ENCODE peak calls at places on chromosomes 12 and 14, in ten cellular contexts. U is thoracic aorta, G is H7, N is foreskin fibroblast, B is PC-3, R is left ventricle myocardium inferior, X is lower lobe of right lung, M is fibroblast of lung, Y is GM12865, S is heart left ventricle. V is an unnamed sample.

GRCh38 chr14:75578099-75578785 is at the start of gene FLVCR2:
- DNase-seq in S (peak), R (peak), M (peak), B (peak), Y (peak), G (peak), X (peak), N (peak), U (peak), V (peak)

GRCh38 chr14:63677891-63678379 is 36.3 kb upstream of the WDR89 start:
- DNase-seq in X (no peak), B (peak), S (no peak), U (no peak), M (peak), R (no peak), G (no peak), N (peak), Y (no peak), V (peak)

GRCh38 chr12:17540921-17541320 is 549.1 kb downstream of the RERGL start:
- DNase-seq in Y (no peak), S (no peak), M (no peak), G (no peak), X (no peak), U (no peak), R (no peak), B (peak), N (no peak), V (no peak)

GRCh38 chr14:100018482-100018881 is 46.7 kb upstream of the EVL start:
- DNase-seq in B (peak), N (no peak), R (no peak), S (no peak), Y (no peak), M (peak), X (no peak), G (no peak), U (no peak), V (peak)

GRCh38 chr12:10363922-10364838 is 25.7 kb downstream of the KLRK1 start:
- DNase-seq in R (peak), B (peak), Y (peak), X (no peak), G (no peak), S (peak), U (no peak), M (peak), N (peak), V (peak)

GRCh38 chr14:36671149-36671548 is 9.5 kb downstream of the PAX9 start:
- DNase-seq in M (no peak), N (no peak), X (no peak), S (no peak), Y (no peak), R (no peak), G (no peak), U (no peak), B (no peak), V (no peak)

GRCh38 chr14:74647834-74648361 is 35.9 kb upstream of the LTBP2 start:
- DNase-seq in Y (no peak), G (peak), R (no peak), M (no peak), X (no peak), S (no peak), N (no peak), U (no peak), B (no peak), V (no peak)

GRCh38 chr12:121637231-121637914 is 11.0 kb downstream of the ORAI1 start:
- DNase-seq in N (no peak), X (peak), R (no peak), Y (peak), G (peak), M (no peak), U (no peak), S (peak), B (no peak), V (peak)

GRCh38 chr12:58425481-58426392 is 484.4 kb downstream of the ATP23 start:
- DNase-seq in S (no peak), U (no peak), M (peak), N (peak), R (no peak), Y (peak), B (peak), G (no peak), X (no peak), V (no peak)

GRCh38 chr12:27777141-27777540 is 2.9 kb upstream of the KLHL42 start:
- DNase-seq in G (no peak), U (no peak), S (no peak), X (no peak), N (no peak), B (no peak), Y (no peak), M (no peak), R (no peak), V (no peak)

GRCh38 chr14:71620401-71620800 is 311.8 kb upstream of the RGS6 start:
- DNase-seq in Y (no peak), B (peak), G (no peak), R (no peak), N (peak), X (no peak), U (no peak), S (no peak), M (peak), V (no peak)

GRCh38 chr12:45914090-45914489 is 76.3 kb downstream of the SCAF11 start:
- DNase-seq in S (no peak), Y (peak), N (peak), U (no peak), M (peak), R (no peak), G (peak), X (no peak), B (peak), V (peak)

GRCh38 chr12:108647936-108648287 is 14.2 kb upstream of the SELPLG start:
- DNase-seq in S (no peak), G (no peak), U (no peak), M (no peak), N (no peak), R (no peak), Y (no peak), X (no peak), B (no peak), V (no peak)

GRCh38 chr12:48927261-48927660 is 2.0 kb upstream of the FKBP11 start:
- DNase-seq in N (no peak), Y (no peak), X (no peak), G (no peak), M (peak), S (no peak), B (no peak), U (no peak), R (no peak), V (no peak)

GRCh38 chr12:85156569-85156968 is 120.4 kb downstream of the LRRIQ1 start:
- DNase-seq in Y (no peak), M (no peak), N (no peak), X (no peak), R (no peak), B (peak), G (no peak), U (no peak), S (no peak), V (no peak)

GRCh38 chr12:12896261-12896660 is 4.9 kb downstream of the GPRC5A start:
- DNase-seq in Y (no peak), B (peak), N (peak), M (peak), G (no peak), S (no peak), U (no peak), X (no peak), R (no peak), V (no peak)

GRCh38 chr14:80278293-80279037 is 67.2 kb upstream of the DIO2 start:
- DNase-seq in X (no peak), R (peak), S (peak), B (no peak), N (peak), Y (no peak), M (peak), G (no peak), U (peak), V (no peak)

GRCh38 chr12:6560501-6561205 is 4.8 kb upstream of the IFFO1 start:
- DNase-seq in U (no peak), R (no peak), M (no peak), X (no peak), B (no peak), G (no peak), N (no peak), Y (no peak), S (no peak), V (no peak)

GRCh38 chr12:114823701-114824100 is 139.7 kb upstream of the TBX3 start:
- DNase-seq in Y (no peak), R (no peak), U (no peak), B (no peak), S (no peak), G (no peak), M (no peak), N (no peak), X (no peak), V (no peak)

GRCh38 chr12:59085680-59086079 is 165.4 kb upstream of the LRIG3 start:
- DNase-seq in S (no peak), Y (no peak), R (no peak), N (no peak), B (no peak), X (no peak), G (no peak), M (peak), U (no peak), V (no peak)

GRCh38 chr12:3034067-3034750 is 43.0 kb upstream of the TSPAN9 start:
- DNase-seq in N (peak), X (no peak), Y (peak), B (peak), U (no peak), S (peak), G (peak), M (peak), R (peak), V (peak)

GRCh38 chr12:109744026-109744425 is 30.4 kb downstream of the FAM222A start:
- DNase-seq in G (no peak), S (no peak), X (peak), R (peak), Y (no peak), B (no peak), U (no peak), M (no peak), N (no peak), V (no peak)

GRCh38 chr12:106434521-106434920 is 77.0 kb downstream of the POLR3B start:
- DNase-seq in Y (no peak), S (no peak), U (no peak), G (no peak), N (no peak), M (no peak), X (no peak), R (no peak), B (no peak), V (no peak)

GRCh38 chr12:116026768-116027550 is 250.5 kb downstream of the MED13L start:
- DNase-seq in U (no peak), Y (no peak), N (no peak), B (peak), G (no peak), R (no peak), S (no peak), X (no peak), M (no peak), V (no peak)

GRCh38 chr14:23610090-23610814 is 25.9 kb upstream of the DHRS2 start:
- DNase-seq in M (no peak), X (no peak), Y (no peak), N (no peak), U (no peak), B (no peak), R (no peak), G (no peak), S (no peak), V (no peak)

GRCh38 chr12:109545826-109546225 is 27.5 kb downstream of the MMAB start:
- DNase-seq in U (no peak), B (no peak), G (no peak), X (no peak), R (no peak), M (no peak), Y (no peak), N (no peak), S (no peak), V (no peak)

GRCh38 chr12:104669057-104669770 is 212.5 kb downstream of the CHST11 start:
- DNase-seq in U (no peak), G (peak), X (peak), N (no peak), S (peak), R (peak), Y (no peak), M (no peak), B (peak), V (peak)

GRCh38 chr12:54164402-54165145 is 24.2 kb downstream of the SMUG1 start:
- DNase-seq in M (no peak), N (no peak), Y (no peak), B (no peak), R (no peak), X (no peak), G (peak), U (no peak), S (no peak), V (no peak)
- H3K4me3 ChIP-seq in M (no peak), N (no peak), Y (no peak), B (no peak), R (no peak), X (no peak), G (no peak), U (no peak), S (no peak), V (no peak)

DNA sequence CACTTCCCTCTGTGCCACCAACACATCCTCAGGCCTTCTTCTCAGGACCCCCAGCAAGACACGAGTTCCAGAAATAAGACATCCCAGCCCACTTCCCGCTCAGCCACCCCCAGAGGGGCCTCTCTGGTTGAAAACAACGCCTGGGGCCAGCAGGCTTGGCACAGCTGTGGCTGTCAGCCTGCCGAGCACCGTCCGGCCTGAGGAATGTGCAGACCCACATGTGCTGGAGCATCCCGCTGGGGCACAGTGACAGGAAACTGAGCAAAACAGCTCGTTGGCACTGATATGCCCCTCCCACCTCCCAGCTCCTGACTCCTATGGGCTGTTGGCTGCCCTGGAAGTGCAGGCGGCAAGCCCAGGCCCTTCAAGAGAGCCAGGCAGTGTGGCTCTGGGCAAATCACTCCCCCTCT is 1.4 kb downstream of the SYNE3 start:
- DNase-seq in N (peak), U (no peak), Y (no peak), R (peak), X (peak), G (peak), S (no peak), B (no peak), M (no peak), V (peak)
- H3K4me3 ChIP-seq in N (peak), U (peak), Y (peak), R (peak), X (peak), G (no peak), S (no peak), B (no peak), M (peak), V (peak)

GRCh38 chr14:46964378-46964777 is 312.8 kb upstream of the RPL10L start:
- DNase-seq in G (no peak), Y (no peak), U (no peak), R (no peak), M (no peak), S (no peak), X (no peak), N (no peak), B (no peak), V (no peak)
- H3K4me3 ChIP-seq in G (no peak), Y (no peak), U (no peak), R (no peak), M (no peak), S (no peak), X (no peak), N (no peak), B (no peak), V (no peak)

GRCh38 chr14:30573203-30573814 is 14.4 kb downstream of the G2E3 start:
- DNase-seq in M (peak), S (no peak), X (no peak), R (no peak), Y (no peak), N (no peak), U (no peak), G (no peak), B (peak), V (no peak)

GRCh38 chr14:30572237-30572636 is 13.3 kb downstream of the G2E3 start:
- DNase-seq in U (no peak), X (no peak), R (no peak), B (no peak), Y (no peak), M (no peak), S (no peak), N (no peak), G (no peak), V (no peak)

GRCh38 chr14:30572771-30573170 is 13.8 kb downstream of the G2E3 start:
- DNase-seq in X (no peak), S (no peak), Y (no peak), B (no peak), U (no peak), R (no peak), G (no peak), N (no peak), M (no peak), V (no peak)

GRCh38 chr14:30569903-30570226 is 10.9 kb downstream of the G2E3 start:
- DNase-seq in S (no peak), Y (no peak), N (no peak), M (no peak), U (no peak), X (no peak), R (no peak), G (no peak), B (no peak), V (no peak)

GRCh38 chr14:30569216-30569902 is 10.4 kb downstream of the G2E3 start:
- DNase-seq in G (no peak), Y (no peak), M (peak), B (no peak), N (no peak), R (no peak), S (no peak), X (no peak), U (no peak), V (no peak)
- H3K4me3 ChIP-seq in G (no peak), Y (no peak), M (no peak), B (no peak), N (no peak), R (no peak), S (no peak), X (no peak), U (no peak), V (no peak)

GRCh38 chr12:54017027-54017788 is 8.4 kb downstream of the HOXC8 start:
- DNase-seq in G (peak), M (no peak), X (no peak), Y (no peak), R (no peak), N (no peak), U (no peak), B (peak), S (no peak), V (peak)

GRCh38 chr12:54014315-54015209 is 5.8 kb downstream of the HOXC8 start:
- DNase-seq in G (no peak), R (no peak), B (no peak), U (no peak), N (no peak), M (no peak), X (no peak), S (no peak), Y (no peak), V (no peak)

GRCh38 chr12:54015210-54015931 is 6.6 kb downstream of the HOXC8 start:
- DNase-seq in N (no peak), X (no peak), R (no peak), M (no peak), B (no peak), G (no peak), S (no peak), Y (no peak), U (no peak), V (no peak)

GRCh38 chr12:54016478-54016964 is 7.7 kb downstream of the HOXC8 start:
- DNase-seq in M (no peak), R (no peak), N (peak), U (no peak), X (no peak), B (peak), Y (no peak), G (no peak), S (no peak), V (peak)

GRCh38 chr12:54016051-54016450 is 7.3 kb downstream of the HOXC8 start:
- DNase-seq in U (no peak), R (no peak), Y (no peak), N (no peak), B (no peak), M (no peak), G (no peak), S (no peak), X (no peak), V (no peak)
- H3K4me3 ChIP-seq in U (peak), R (no peak), Y (no peak), N (peak), B (peak), M (no peak), G (no peak), S (no peak), X (no peak), V (no peak)

DNA sequence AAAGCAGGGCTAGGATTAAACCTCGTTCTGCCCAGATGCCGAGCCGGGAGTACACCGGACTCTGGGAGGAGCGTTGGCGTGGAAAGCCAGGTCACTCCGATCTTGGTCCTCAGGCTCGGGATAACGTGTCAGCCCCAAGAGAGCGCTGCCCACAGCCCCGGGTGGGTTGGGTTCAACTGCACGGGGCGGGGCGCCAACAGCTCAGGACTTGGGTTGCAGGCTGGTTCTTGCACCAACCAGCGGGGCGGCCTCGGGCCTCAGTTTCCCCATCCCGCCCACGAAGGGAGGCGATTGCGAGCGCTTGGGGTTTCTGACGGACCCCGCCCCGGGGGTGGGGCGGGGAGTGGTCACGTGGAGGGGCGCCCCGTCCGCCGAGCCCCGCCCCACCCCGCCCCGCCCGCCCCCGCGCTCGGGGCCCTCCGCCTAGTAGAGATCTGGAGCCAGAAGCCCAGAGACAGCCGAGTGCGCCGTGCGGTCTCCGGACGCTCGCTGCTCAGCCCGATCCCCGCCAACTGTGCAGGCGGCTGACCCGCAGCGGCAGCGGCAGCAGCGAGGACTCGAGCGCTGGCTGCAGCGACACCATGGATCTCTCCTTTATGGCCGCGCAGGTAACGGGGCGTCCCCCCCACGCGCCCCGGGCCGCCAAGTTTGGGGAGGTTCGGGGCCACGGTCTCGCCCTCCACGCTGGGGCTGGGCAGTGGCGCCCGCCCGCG is at the start of gene C14orf132:
- DNase-seq in Y (peak), U (peak), R (peak), B (no peak), G (peak), N (peak), X (peak), M (peak), S (peak), V (no peak)
- H3K4me3 ChIP-seq in Y (peak), U (peak), R (peak), B (no peak), G (peak), N (peak), X (peak), M (peak), S (peak), V (no peak)

GRCh38 chr14:52052289-52052943 is 16.4 kb downstream of the NID2 start:
- DNase-seq in M (peak), Y (no peak), R (no peak), U (no peak), B (no peak), N (peak), G (no peak), S (no peak), X (no peak), V (no peak)
- H3K4me3 ChIP-seq in M (peak), Y (no peak), R (peak), U (no peak), B (no peak), N (no peak), G (no peak), S (no peak), X (no peak), V (no peak)

DNA sequence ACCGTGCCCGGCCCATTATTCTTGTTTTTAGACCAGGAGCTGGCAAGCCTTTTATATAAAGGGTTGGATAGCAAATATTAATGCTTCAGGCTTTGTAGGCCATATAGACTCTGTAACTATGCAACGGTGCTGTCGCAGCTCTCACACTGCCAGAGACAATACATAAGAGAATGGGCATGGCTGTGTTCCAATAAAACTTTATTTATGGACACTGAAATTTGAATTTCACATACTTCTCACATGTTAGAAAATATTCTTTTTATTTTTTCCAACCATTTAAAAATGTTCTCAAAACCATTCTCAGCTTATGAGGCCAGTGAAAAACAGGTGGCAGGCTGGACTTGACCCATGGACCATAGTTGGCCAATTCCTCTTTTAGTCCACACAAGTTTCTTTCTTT is 13.0 kb upstream of the CDK2AP1 start:
- DNase-seq in B (no peak), R (no peak), N (no peak), M (no peak), X (no peak), Y (no peak), S (no peak), U (no peak), G (no peak), V (no peak)
- H3K4me3 ChIP-seq in B (no peak), R (no peak), N (no peak), M (no peak), X (no peak), Y (no peak), S (no peak), U (no peak), G (no peak), V (no peak)